ENCODE peak calls at places on chromosomes 1 and 21, in ten cellular contexts. One of them, this sample, is unnamed.

GRCh38 chr1:55214903-55215193 is 316 bp downstream of the USP24 start:
- DNase-seq in frontal cortex: peak
- DNase-seq in DMS79: no peak
- DNase-seq in NT2/D1: no peak
- DNase-seq in dorsolateral prefrontal cortex: peak
- DNase-seq in NCI-H774: peak
- DNase-seq in pons: no peak
- DNase-seq in CD8-positive, alpha-beta memory T cell: no peak
- DNase-seq in activated CD4-positive, alpha-beta T cell treated with anti-CD3 and anti-CD28 coated beads for 24 hours: no peak
- DNase-seq in A549: no peak
- DNase-seq in this sample: no peak

GRCh38 chr1:86914998-86915736 is 732 bp downstream of the HS2ST1 start:
- DNase-seq in frontal cortex: no peak
- DNase-seq in DMS79: peak
- DNase-seq in NT2/D1: peak
- DNase-seq in dorsolateral prefrontal cortex: peak
- DNase-seq in NCI-H774: peak
- DNase-seq in pons: peak
- DNase-seq in CD8-positive, alpha-beta memory T cell: peak
- DNase-seq in activated CD4-positive, alpha-beta T cell treated with anti-CD3 and anti-CD28 coated beads for 24 hours: peak
- DNase-seq in A549: peak
- DNase-seq in this sample: no peak

GRCh38 chr1:45583666-45584350 is at the start of gene NASP:
- DNase-seq in frontal cortex: peak
- DNase-seq in DMS79: peak
- DNase-seq in NT2/D1: peak
- DNase-seq in dorsolateral prefrontal cortex: peak
- DNase-seq in NCI-H774: peak
- DNase-seq in pons: peak
- DNase-seq in CD8-positive, alpha-beta memory T cell: peak
- DNase-seq in activated CD4-positive, alpha-beta T cell treated with anti-CD3 and anti-CD28 coated beads for 24 hours: peak
- DNase-seq in A549: peak
- DNase-seq in this sample: peak

GRCh38 chr21:16302851-16303282 is 573.1 kb downstream of the USP25 start:
- DNase-seq in frontal cortex: no peak
- DNase-seq in DMS79: no peak
- DNase-seq in NT2/D1: no peak
- DNase-seq in dorsolateral prefrontal cortex: no peak
- DNase-seq in NCI-H774: peak
- DNase-seq in pons: peak
- DNase-seq in CD8-positive, alpha-beta memory T cell: no peak
- DNase-seq in activated CD4-positive, alpha-beta T cell treated with anti-CD3 and anti-CD28 coated beads for 24 hours: no peak
- DNase-seq in A549: no peak
- DNase-seq in this sample: no peak

GRCh38 chr1:162069334-162070093 is at the start of gene NOS1AP:
- DNase-seq in frontal cortex: peak
- DNase-seq in DMS79: peak
- DNase-seq in NT2/D1: peak
- DNase-seq in dorsolateral prefrontal cortex: peak
- DNase-seq in NCI-H774: peak
- DNase-seq in pons: peak
- DNase-seq in CD8-positive, alpha-beta memory T cell: peak
- DNase-seq in activated CD4-positive, alpha-beta T cell treated with anti-CD3 and anti-CD28 coated beads for 24 hours: peak
- DNase-seq in A549: peak
- DNase-seq in this sample: no peak

GRCh38 chr1:24080131-24080530 is 31.8 kb downstream of the MYOM3 start:
- DNase-seq in frontal cortex: no peak
- DNase-seq in DMS79: no peak
- DNase-seq in NT2/D1: no peak
- DNase-seq in dorsolateral prefrontal cortex: no peak
- DNase-seq in NCI-H774: no peak
- DNase-seq in pons: no peak
- DNase-seq in CD8-positive, alpha-beta memory T cell: no peak
- DNase-seq in activated CD4-positive, alpha-beta T cell treated with anti-CD3 and anti-CD28 coated beads for 24 hours: no peak
- DNase-seq in A549: no peak
- DNase-seq in this sample: no peak

GRCh38 chr1:180210008-180210555 is 20.0 kb upstream of the LHX4 start:
- DNase-seq in frontal cortex: no peak
- DNase-seq in DMS79: no peak
- DNase-seq in NT2/D1: no peak
- DNase-seq in dorsolateral prefrontal cortex: no peak
- DNase-seq in NCI-H774: no peak
- DNase-seq in pons: peak
- DNase-seq in CD8-positive, alpha-beta memory T cell: no peak
- DNase-seq in activated CD4-positive, alpha-beta T cell treated with anti-CD3 and anti-CD28 coated beads for 24 hours: no peak
- DNase-seq in A549: no peak
- DNase-seq in this sample: no peak

GRCh38 chr21:34367320-34367935 is 3.6 kb downstream of the KCNE2 start:
- DNase-seq in frontal cortex: no peak
- DNase-seq in DMS79: peak
- DNase-seq in NT2/D1: peak
- DNase-seq in dorsolateral prefrontal cortex: no peak
- DNase-seq in NCI-H774: peak
- DNase-seq in pons: peak
- DNase-seq in CD8-positive, alpha-beta memory T cell: no peak
- DNase-seq in activated CD4-positive, alpha-beta T cell treated with anti-CD3 and anti-CD28 coated beads for 24 hours: no peak
- DNase-seq in A549: peak
- DNase-seq in this sample: peak

GRCh38 chr1:213492161-213493041 is 441.4 kb downstream of the RPS6KC1 start:
- DNase-seq in frontal cortex: no peak
- DNase-seq in DMS79: no peak
- DNase-seq in NT2/D1: no peak
- DNase-seq in dorsolateral prefrontal cortex: no peak
- DNase-seq in NCI-H774: no peak
- DNase-seq in pons: no peak
- DNase-seq in CD8-positive, alpha-beta memory T cell: no peak
- DNase-seq in activated CD4-positive, alpha-beta T cell treated with anti-CD3 and anti-CD28 coated beads for 24 hours: no peak
- DNase-seq in A549: no peak
- DNase-seq in this sample: no peak

This sample was measured in pulmonary artery endothelial cell.